ENCODE peak calls at places on chromosomes 2 and 18, in ten cellular contexts. One of them, this sample, is unnamed.

GRCh38 chr18:9971313-9971920 is 57.6 kb downstream of the VAPA start:
- DNase-seq in IMR-90: peak; percentile 81
- DNase-seq in dorsolateral prefrontal cortex: no peak
- DNase-seq in GM12865: peak; percentile 81
- DNase-seq in fibroblast of the aortic adventitia: peak; percentile 86
- DNase-seq in cardiac muscle cell: peak; percentile 89
- DNase-seq in activated naive CD8-positive, alpha-beta T cell treated with anti-CD3 and anti-CD28 coated beads for 36 hours: peak; percentile 49
- DNase-seq in breast epithelium: peak; percentile 70
- DNase-seq in germinal center: peak; percentile 68
- DNase-seq in T-helper 17 cell: peak; percentile 28
- DNase-seq in this sample: peak; percentile 61

GRCh38 chr2:191738003-191738402 is 60.1 kb downstream of the NABP1 start:
- DNase-seq in breast epithelium: no peak
- DNase-seq in fibroblast of the aortic adventitia: no peak
- DNase-seq in activated naive CD8-positive, alpha-beta T cell treated with anti-CD3 and anti-CD28 coated beads for 36 hours: no peak
- DNase-seq in cardiac muscle cell: no peak
- DNase-seq in T-helper 17 cell: no peak
- DNase-seq in dorsolateral prefrontal cortex: no peak
- DNase-seq in IMR-90: no peak
- DNase-seq in germinal center: no peak
- DNase-seq in GM12865: no peak
- DNase-seq in this sample: no peak

GRCh38 chr2:240041363-240041762 is 11.1 kb upstream of the OR6B2 start:
- DNase-seq in dorsolateral prefrontal cortex: no peak
- DNase-seq in germinal center: no peak
- DNase-seq in fibroblast of the aortic adventitia: no peak
- DNase-seq in T-helper 17 cell: no peak
- DNase-seq in IMR-90: no peak
- DNase-seq in cardiac muscle cell: no peak
- DNase-seq in activated naive CD8-positive, alpha-beta T cell treated with anti-CD3 and anti-CD28 coated beads for 36 hours: no peak
- DNase-seq in breast epithelium: no peak
- DNase-seq in GM12865: no peak
- DNase-seq in this sample: no peak

GRCh38 chr2:215528555-215528954 is 92.7 kb upstream of the FN1 start:
- DNase-seq in GM12865: no peak
- DNase-seq in T-helper 17 cell: no peak
- DNase-seq in germinal center: no peak
- DNase-seq in dorsolateral prefrontal cortex: no peak
- DNase-seq in breast epithelium: no peak
- DNase-seq in activated naive CD8-positive, alpha-beta T cell treated with anti-CD3 and anti-CD28 coated beads for 36 hours: no peak
- DNase-seq in fibroblast of the aortic adventitia: peak; percentile 98
- DNase-seq in cardiac muscle cell: peak; percentile 94
- DNase-seq in IMR-90: peak; percentile 99
- DNase-seq in this sample: no peak

GRCh38 chr2:3338360-3338759 is 39.3 kb downstream of the EIPR1 start:
- DNase-seq in T-helper 17 cell: no peak
- DNase-seq in fibroblast of the aortic adventitia: no peak
- DNase-seq in dorsolateral prefrontal cortex: no peak
- DNase-seq in germinal center: no peak
- DNase-seq in IMR-90: no peak
- DNase-seq in cardiac muscle cell: no peak
- DNase-seq in breast epithelium: no peak
- DNase-seq in GM12865: no peak
- DNase-seq in activated naive CD8-positive, alpha-beta T cell treated with anti-CD3 and anti-CD28 coated beads for 36 hours: no peak
- DNase-seq in this sample: no peak

GRCh38 chr2:6556755-6557154 is 309.0 kb downstream of the CMPK2 start:
- DNase-seq in germinal center: no peak
- DNase-seq in dorsolateral prefrontal cortex: no peak
- DNase-seq in IMR-90: peak; percentile 71
- DNase-seq in T-helper 17 cell: no peak
- DNase-seq in breast epithelium: no peak
- DNase-seq in fibroblast of the aortic adventitia: no peak
- DNase-seq in activated naive CD8-positive, alpha-beta T cell treated with anti-CD3 and anti-CD28 coated beads for 36 hours: no peak
- DNase-seq in GM12865: no peak
- DNase-seq in cardiac muscle cell: no peak
- DNase-seq in this sample: no peak

GRCh38 chr2:74865770-74866674 is 32.1 kb downstream of the HK2 start:
- DNase-seq in GM12865: no peak
- DNase-seq in activated naive CD8-positive, alpha-beta T cell treated with anti-CD3 and anti-CD28 coated beads for 36 hours: no peak
- DNase-seq in IMR-90: no peak
- DNase-seq in fibroblast of the aortic adventitia: no peak
- DNase-seq in germinal center: no peak
- DNase-seq in cardiac muscle cell: no peak
- DNase-seq in dorsolateral prefrontal cortex: no peak
- DNase-seq in breast epithelium: no peak
- DNase-seq in T-helper 17 cell: no peak
- DNase-seq in this sample: no peak

GRCh38 chr2:201345636-201346213 is 11.4 kb downstream of the FLACC1 start:
- DNase-seq in dorsolateral prefrontal cortex: no peak
- DNase-seq in GM12865: no peak
- DNase-seq in breast epithelium: no peak
- DNase-seq in cardiac muscle cell: no peak
- DNase-seq in activated naive CD8-positive, alpha-beta T cell treated with anti-CD3 and anti-CD28 coated beads for 36 hours: no peak
- DNase-seq in germinal center: no peak
- DNase-seq in IMR-90: no peak
- DNase-seq in T-helper 17 cell: no peak
- DNase-seq in fibroblast of the aortic adventitia: no peak
- DNase-seq in this sample: no peak

GRCh38 chr18:36468161-36468560 is 170.6 kb downstream of the FHOD3 start:
- DNase-seq in IMR-90: no peak
- DNase-seq in breast epithelium: no peak
- DNase-seq in fibroblast of the aortic adventitia: no peak
- DNase-seq in activated naive CD8-positive, alpha-beta T cell treated with anti-CD3 and anti-CD28 coated beads for 36 hours: no peak
- DNase-seq in cardiac muscle cell: peak; percentile 12
- DNase-seq in T-helper 17 cell: no peak
- DNase-seq in dorsolateral prefrontal cortex: no peak
- DNase-seq in GM12865: no peak
- DNase-seq in germinal center: no peak
- DNase-seq in this sample: no peak

GRCh38 chr2:23447405-23447804 is 62.4 kb downstream of the KLHL29 start:
- DNase-seq in GM12865: no peak
- DNase-seq in dorsolateral prefrontal cortex: no peak
- DNase-seq in activated naive CD8-positive, alpha-beta T cell treated with anti-CD3 and anti-CD28 coated beads for 36 hours: no peak
- DNase-seq in cardiac muscle cell: no peak
- DNase-seq in fibroblast of the aortic adventitia: no peak
- DNase-seq in T-helper 17 cell: no peak
- DNase-seq in IMR-90: no peak
- DNase-seq in breast epithelium: no peak
- DNase-seq in germinal center: no peak
- DNase-seq in this sample: no peak

GRCh38 chr2:109736177-109736827 is 57.8 kb upstream of the RGPD5 start:
- DNase-seq in cardiac muscle cell: peak; percentile 80
- DNase-seq in fibroblast of the aortic adventitia: peak; percentile 81
- DNase-seq in T-helper 17 cell: no peak
- DNase-seq in GM12865: peak; percentile 65
- DNase-seq in breast epithelium: peak; percentile 53
- DNase-seq in germinal center: no peak
- DNase-seq in dorsolateral prefrontal cortex: peak; percentile 47
- DNase-seq in IMR-90: peak; percentile 65
- DNase-seq in activated naive CD8-positive, alpha-beta T cell treated with anti-CD3 and anti-CD28 coated beads for 36 hours: peak; percentile 11
- DNase-seq in this sample: peak; percentile 9

GRCh38 chr2:151518802-151519201 is 109.1 kb downstream of the RIF1 start:
- DNase-seq in GM12865: no peak
- DNase-seq in germinal center: no peak
- DNase-seq in activated naive CD8-positive, alpha-beta T cell treated with anti-CD3 and anti-CD28 coated beads for 36 hours: no peak
- DNase-seq in T-helper 17 cell: no peak
- DNase-seq in cardiac muscle cell: peak; percentile 6
- DNase-seq in fibroblast of the aortic adventitia: no peak
- DNase-seq in dorsolateral prefrontal cortex: no peak
- DNase-seq in breast epithelium: no peak
- DNase-seq in IMR-90: peak; percentile 10
- DNase-seq in this sample: no peak

This sample was measured in substantia nigra.